ENCODE peak calls at places on chromosomes 13 and 19, in four cellular contexts. Z, Y, G and U are unnamed samples.

GRCh38 chr13:40581277-40581579 is 85.2 kb downstream of the FOXO1 start:
- DNase-seq in Z (no peak), Y (no peak), G (no peak), U (no peak)

GRCh38 chr13:51520524-51520923 is 63.7 kb upstream of the WDFY2 start:
- DNase-seq in Y (no peak), G (no peak), Z (no peak), U (peak; percentile 67)

GRCh38 chr13:111636804-111637203 is 316.4 kb downstream of the TEX29 start:
- DNase-seq in G (no peak), Y (no peak), Z (no peak), U (no peak)

GRCh38 chr13:35879111-35879510 is 252.1 kb downstream of the DCLK1 start:
- DNase-seq in G (no peak), Y (no peak), Z (no peak), U (no peak)

GRCh38 chr13:80359459-80360297 is 18.8 kb upstream of the SPRY2 start:
- DNase-seq in Y (no peak), G (no peak), Z (no peak), U (no peak)

GRCh38 chr19:19943848-19944582 is 43.3 kb downstream of the ZNF93 start:
- DNase-seq in G (no peak), Y (no peak), Z (no peak), U (no peak)

GRCh38 chr19:42143341-42144234 is 11.3 kb upstream of the POU2F2 start:
- DNase-seq in Z (no peak), G (no peak), Y (no peak), U (no peak)

GRCh38 chr13:22422712-22423111 is 751.8 kb downstream of the FGF9 start:
- DNase-seq in Z (no peak), G (no peak), Y (no peak), U (no peak)

DNA sequence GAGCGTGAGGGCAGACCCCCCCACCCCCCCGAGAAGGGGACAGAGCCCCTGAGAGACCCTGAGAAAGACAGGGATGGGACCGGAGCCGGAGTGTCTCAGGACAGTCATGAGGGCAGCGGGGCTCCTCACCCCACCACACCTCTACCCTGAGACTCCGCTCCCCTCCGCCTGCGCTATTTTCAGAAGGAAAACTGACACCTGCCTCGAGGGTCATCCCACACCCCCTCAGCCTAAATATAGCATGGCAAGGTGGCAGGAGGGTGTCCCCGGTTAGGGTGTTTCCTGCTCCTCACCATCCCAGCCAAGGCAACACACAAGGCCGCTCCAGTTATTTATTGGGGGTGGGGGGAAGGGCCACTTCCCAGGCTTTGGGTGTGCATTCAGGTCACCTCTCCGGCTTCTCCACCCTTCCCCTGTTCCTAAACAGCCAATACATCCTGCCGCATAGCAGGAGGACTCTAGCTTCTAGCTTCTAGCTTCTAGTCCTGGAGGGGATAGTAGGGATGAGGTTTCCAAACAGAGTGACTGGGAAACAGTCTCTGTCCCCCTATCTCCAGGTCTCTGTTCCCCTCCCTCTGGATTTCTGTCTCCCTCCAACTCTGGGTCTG is 1.4 kb upstream of the NTF4 start:
- DNase-seq in G (no peak), Y (no peak), Z (no peak), U (no peak)
- H3K4me3 ChIP-seq in G (no peak overlapping the region), Y (no peak overlapping the region), Z (no peak overlapping the region), U (no peak overlapping the region)

GRCh38 chr13:73336789-73337188 is 278.0 kb downstream of the KLF5 start:
- DNase-seq in Y (no peak), Z (no peak), G (no peak), U (no peak)
- TF ChIP-seq CTCF in Y (no peak), Z (no peak), G (no peak), U (no peak)

DNA sequence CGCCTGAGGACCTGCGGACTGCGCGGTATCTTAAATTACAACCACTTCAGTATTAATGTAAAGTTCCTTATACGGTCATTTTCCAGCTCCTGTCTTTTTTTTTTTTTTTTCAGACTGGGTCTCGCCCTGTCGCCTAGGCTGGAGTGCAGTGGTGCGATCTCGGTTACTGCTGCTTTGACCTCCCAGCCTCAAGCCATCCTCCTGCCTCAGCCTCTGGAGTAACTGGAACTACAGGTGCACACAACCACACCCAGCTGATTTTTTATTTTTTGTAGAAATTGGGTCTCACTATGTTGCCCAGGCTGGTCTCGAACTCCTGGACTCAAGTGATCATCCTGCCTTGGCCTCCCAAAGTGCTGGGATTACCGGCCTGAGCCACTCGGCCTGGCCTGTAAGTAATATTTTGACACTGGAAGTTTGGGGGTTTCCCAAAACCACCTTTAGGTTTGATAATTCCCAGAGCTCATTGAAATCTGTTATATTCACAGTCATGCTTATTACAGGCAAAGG is 406 bp upstream of the EID2B start:
- DNase-seq in Z (no peak), G (no peak), Y (no peak), U (no peak)
- H3K4me3 ChIP-seq in Z (no peak overlapping the region), G (no peak overlapping the region), Y (no peak overlapping the region), U (peak overlapping the region; percentile 90)

GRCh38 chr19:1481893-1482360 is 2.9 kb upstream of the C19orf25 start:
- DNase-seq in Y (no peak), G (no peak), Z (no peak), U (no peak)

GRCh38 chr19:1478934-1479707 is at the start of gene C19orf25:
- DNase-seq in G (peak; percentile 56), Z (peak; percentile 73), Y (peak; percentile 97), U (peak; percentile 96)

GRCh38 chr19:1482361-1483066 is 3.5 kb upstream of the C19orf25 start:
- DNase-seq in Y (no peak), Z (no peak), G (no peak), U (no peak)

GRCh38 chr19:1483067-1483978 is 4.3 kb upstream of the C19orf25 start:
- DNase-seq in Y (no peak), Z (no peak), G (no peak), U (peak; percentile 43)

DNA sequence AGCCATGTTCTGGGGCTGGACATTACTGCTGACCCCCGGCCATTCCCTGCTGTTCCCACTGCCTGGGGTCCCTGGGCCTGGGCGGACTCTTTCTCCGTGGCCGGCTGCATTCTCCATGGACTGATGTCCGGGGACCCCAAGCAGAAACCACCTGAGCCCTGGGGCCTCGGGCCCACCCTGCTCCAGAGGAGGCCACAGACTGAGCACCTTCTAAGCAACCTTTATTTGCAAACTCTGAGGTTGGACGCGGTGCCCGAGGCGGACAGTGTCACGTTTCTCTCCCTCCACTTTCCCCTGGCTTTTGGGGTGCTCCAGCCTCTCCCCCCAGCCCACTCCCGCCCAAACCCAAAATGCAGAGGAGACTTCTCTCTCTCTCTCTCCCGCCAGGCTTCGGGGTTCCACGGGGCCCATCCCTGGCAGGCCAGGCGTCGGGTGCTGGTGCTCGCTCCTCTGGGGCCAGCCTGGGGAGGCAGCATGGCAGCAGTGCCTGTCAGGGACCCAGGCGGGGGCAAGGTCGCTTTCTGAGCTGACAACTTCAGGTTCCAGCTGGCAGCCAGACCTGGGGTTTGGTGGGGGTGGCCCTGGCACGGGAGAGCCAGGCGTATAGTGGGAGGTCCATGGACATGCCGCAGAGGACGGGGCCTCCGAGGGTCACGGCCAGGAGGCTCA is 2.3 kb upstream of the C19orf25 start:
- DNase-seq in Z (no peak), Y (no peak), G (no peak), U (no peak)
- TF ChIP-seq CTCF in Z (no peak), Y (no peak), G (no peak), U (no peak)

GRCh38 chr19:11324748-11325389 is 14.6 kb downstream of the RAB3D start:
- DNase-seq in G (no peak), Z (no peak), Y (no peak), U (no peak)

GRCh38 chr19:11325544-11325943 is 13.9 kb downstream of the RAB3D start:
- DNase-seq in G (no peak), Y (no peak), Z (no peak), U (no peak)

GRCh38 chr19:11323601-11324078 is 15.8 kb downstream of the RAB3D start:
- DNase-seq in Y (no peak), G (no peak), Z (no peak), U (no peak)

GRCh38 chr19:11322269-11323024 is 17.0 kb downstream of the RAB3D start:
- DNase-seq in G (no peak), Y (no peak), Z (no peak), U (no peak)

DNA sequence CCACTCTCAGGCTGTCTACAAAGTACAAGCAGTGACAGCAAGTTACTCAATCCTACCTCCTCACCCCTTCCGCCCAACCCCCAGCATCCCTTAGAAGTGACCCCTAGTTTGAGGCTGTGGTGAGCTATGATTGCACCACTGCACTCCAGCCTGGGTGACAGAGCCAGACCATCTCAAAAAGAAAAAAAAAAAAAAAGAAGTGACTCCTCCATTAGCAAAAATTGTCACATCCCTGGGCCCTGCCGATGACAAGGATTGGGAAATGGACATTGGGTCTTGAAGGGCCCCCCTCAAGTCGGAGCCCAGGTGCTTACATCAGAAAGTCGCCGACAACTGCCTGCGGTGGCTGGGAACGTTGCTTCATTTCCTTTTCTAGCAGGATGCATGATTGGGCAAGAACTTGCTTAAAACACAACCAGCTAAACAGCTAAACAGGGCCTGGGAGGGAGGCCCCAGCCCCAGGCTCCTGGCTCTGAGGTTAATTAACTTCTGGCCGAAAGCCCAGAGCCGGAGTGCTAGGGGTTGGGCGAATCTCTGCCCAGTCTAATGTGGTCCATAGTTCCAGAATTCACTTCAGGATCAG is 15.3 kb downstream of the RAB3D start:
- DNase-seq in G (peak; percentile 25), Y (peak; percentile 90), Z (peak; percentile 67), U (peak; percentile 28)
- H3K4me3 ChIP-seq in G (no peak overlapping the region), Y (no peak overlapping the region), Z (no peak overlapping the region), U (no peak overlapping the region)

DNA sequence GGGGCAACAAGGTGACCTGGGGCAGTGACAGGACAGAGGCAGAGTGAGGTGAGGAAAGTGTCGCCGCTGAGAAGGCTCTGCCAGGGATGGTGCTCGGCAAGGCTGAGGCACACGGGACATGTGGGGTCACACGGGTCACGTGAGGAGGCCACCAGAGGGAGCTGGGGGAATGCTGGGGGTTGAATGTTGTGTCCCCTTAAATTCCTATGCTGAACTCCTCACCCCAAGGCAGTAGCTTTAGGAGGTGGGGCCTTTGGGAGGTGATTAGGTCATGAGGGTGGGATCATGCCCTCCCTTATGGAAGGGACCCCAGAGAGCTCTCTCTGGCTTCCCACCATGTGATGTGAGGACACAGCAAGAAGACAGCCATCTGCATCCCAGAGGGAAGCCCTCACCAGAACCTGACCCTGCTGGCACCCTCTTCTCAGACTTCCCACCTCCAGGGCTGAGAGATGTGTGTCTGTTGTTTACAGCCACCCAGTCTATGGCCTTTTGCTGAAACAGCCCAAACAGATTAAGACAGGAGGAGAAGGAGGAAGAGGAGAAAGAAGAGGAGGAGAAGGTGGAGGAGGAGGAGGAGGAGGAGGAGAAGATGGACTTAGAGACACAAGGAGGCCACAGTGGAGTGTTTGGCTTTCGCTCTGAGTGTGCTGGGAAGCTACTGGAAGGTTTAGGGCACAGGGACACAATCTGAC is 35.4 kb downstream of the RFX2 start:
- DNase-seq in G (no peak), Y (no peak), Z (no peak), U (no peak)
- TF ChIP-seq CTCF in G (no peak), Y (no peak), Z (no peak), U (no peak)

DNA sequence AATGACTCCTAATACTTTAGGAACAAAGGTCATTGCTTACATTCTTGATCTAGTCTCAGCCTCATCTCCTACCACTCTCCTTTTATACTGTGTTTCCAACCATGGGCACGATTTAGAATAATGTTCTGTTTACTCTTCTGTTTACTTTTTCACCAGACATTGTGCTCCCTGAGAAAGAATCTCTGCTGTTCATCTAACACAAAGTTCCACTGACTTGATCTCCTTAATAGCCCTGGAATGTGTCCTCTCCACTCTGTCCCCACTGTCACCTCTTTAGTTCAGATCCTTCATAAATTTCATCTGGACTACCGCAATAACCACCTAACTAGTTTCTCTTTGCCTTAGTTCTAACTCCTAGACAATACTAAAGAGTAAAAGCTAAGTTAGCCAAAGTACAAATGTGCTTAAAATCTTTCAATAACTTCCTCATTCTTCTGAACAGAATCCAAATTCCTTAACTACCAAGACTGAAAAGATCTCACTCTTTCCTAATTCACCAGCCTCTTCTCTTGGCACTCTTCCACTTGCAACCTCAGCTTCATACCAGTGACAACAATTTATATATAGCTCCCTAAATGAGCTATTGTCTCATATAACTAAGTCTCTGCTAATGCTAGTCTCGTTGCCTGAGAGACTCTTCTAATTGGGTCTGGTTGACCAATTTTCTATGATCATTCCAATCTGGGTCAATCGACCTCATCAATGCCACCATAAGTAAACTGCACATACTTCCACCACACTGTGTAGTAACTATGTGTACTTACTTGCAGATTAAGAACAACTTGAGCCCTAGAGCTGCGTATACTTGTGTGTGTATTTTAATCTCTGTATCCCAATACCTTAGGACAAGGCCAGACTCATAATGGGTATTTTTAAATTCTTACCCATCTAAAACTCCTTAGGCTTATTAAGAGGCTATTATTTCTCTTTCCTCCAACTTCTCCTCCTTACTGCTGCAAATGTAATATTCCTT is 179.9 kb downstream of the VWA8 start:
- DNase-seq in G (no peak), Y (no peak), Z (no peak), U (no peak)
- H3K4me3 ChIP-seq in G (no peak overlapping the region), Y (no peak overlapping the region), Z (no peak overlapping the region), U (no peak overlapping the region)